ENCODE peak calls at places on chromosomes 4 and X, in six cellular contexts. U is upper lobe of left lung, P is heart right ventricle, V is brain microvascular endothelial cell, Z is HepG2, L is tibial artery. M is an unnamed sample.

GRCh38 chrX:106615041-106615440 is 3.3 kb downstream of the RADX start:
- DNase-seq in V (no peak), U (no peak), P (no peak), L (no peak), Z (no peak), M (no peak)

GRCh38 chr4:102825261-102826071 is 1.9 kb downstream of the UBE2D3 start:
- DNase-seq in P (no peak), Z (peak; percentile 66), U (no peak), L (peak; percentile 51), V (peak; percentile 56), M (no peak)

GRCh38 chr4:1792158-1792831 is 798 bp upstream of the FGFR3 start:
- DNase-seq in L (no peak), U (peak; percentile 85), Z (no peak), P (no peak), V (no peak), M (no peak)

GRCh38 chr4:84852081-84852480 is 114.4 kb downstream of the WDFY3 start:
- DNase-seq in Z (no peak), V (no peak), L (no peak), P (no peak), U (no peak), M (no peak)

GRCh38 chr4:39178706-39179105 is 3.6 kb upstream of the WDR19 start:
- DNase-seq in U (no peak), Z (no peak), L (no peak), P (no peak), V (no peak), M (no peak)

GRCh38 chr4:144338148-144338547 is 197.6 kb upstream of the GYPA start:
- DNase-seq in P (no peak), U (no peak), Z (no peak), L (no peak), V (no peak), M (no peak)

GRCh38 chr4:78764498-78764961 is 11.6 kb upstream of the BMP2K start:
- DNase-seq in U (no peak), Z (no peak), L (no peak), P (no peak), V (peak; percentile 81), M (no peak)

GRCh38 chrX:152573866-152574265 is 63.8 kb upstream of the GABRQ start:
- DNase-seq in U (no peak), P (no peak), L (no peak), Z (no peak), V (no peak), M (no peak)

GRCh38 chr4:37993806-37994205 is 33.6 kb downstream of the PTTG2 start:
- DNase-seq in U (peak; percentile 41), L (no peak), V (no peak), P (no peak), Z (no peak), M (no peak)

GRCh38 chr4:89803036-89803435 is 33.9 kb downstream of the SNCA start:
- DNase-seq in U (no peak), L (no peak), V (no peak), Z (no peak), P (no peak), M (no peak)

GRCh38 chr4:89797117-89797516 is 39.8 kb downstream of the SNCA start:
- DNase-seq in Z (no peak), V (peak; percentile 72), P (no peak), U (no peak), L (no peak), M (no peak)

GRCh38 chr4:89800527-89801103 is 36.3 kb downstream of the SNCA start:
- DNase-seq in P (no peak), Z (no peak), U (no peak), L (no peak), V (peak; percentile 24), M (no peak)

GRCh38 chr4:89799071-89799470 is 37.9 kb downstream of the SNCA start:
- DNase-seq in Z (no peak), V (no peak), U (no peak), L (no peak), P (no peak), M (no peak)

DNA sequence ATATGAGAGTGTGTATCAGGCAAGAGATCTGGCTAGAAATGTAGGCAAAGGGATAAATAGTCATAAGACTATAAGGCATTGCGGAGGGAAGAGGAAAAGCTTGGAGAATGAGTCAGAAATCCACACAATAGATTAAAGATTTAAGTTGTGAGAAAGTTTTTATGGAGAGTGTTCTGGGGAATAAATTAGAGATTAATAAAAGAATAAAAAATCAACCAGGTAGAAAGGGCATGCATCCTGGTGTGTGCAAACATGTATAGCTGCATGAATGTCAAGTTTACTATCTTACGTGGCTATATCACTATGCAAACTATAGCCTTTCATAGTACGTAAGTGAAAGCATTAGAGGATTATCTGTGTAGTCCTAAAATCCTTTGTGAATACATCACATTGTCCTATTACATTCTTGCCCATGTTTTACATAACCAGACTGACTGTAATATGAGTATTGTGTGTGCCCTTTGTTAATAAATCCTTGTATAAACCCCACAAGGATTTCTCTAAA is 36.9 kb downstream of the SNCA start:
- DNase-seq in P (no peak), Z (no peak), V (peak; percentile 38), U (no peak), L (no peak), M (no peak)
- H3K27ac ChIP-seq in P (no peak overlapping the region), Z (no peak overlapping the region), V (peak overlapping the region; percentile 65), U (no peak overlapping the region), L (no peak overlapping the region), M (no peak overlapping the region)

GRCh38 chr4:52977252-52977651 is 115.1 kb downstream of the RASL11B start:
- DNase-seq in V (no peak), Z (no peak), P (no peak), U (no peak), L (no peak), M (no peak)
- H3K4me3 ChIP-seq in V (no peak overlapping the region), Z (no peak overlapping the region), P (no peak overlapping the region), U (no peak overlapping the region), L (no peak overlapping the region), M (no peak overlapping the region)

DNA sequence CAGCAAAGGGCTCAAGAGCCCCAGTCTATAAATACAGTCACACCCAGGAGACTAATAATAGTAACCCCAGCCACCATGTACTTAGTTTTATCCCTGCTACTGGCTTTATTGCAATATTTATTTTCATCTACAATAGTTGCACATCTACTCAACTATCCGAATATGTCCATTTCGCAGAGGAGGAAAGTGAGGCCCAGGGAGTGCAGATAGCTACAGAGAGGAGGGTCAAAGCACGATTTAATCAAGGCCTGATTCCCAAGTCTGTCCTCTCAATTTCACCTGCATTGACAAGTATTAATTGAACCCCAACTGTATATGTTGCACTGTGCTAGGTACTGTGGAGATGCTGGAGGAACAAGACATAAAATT is 4.0 kb upstream of the PLP2 start:
- DNase-seq in U (no peak), V (no peak), Z (no peak), P (no peak), L (no peak), M (no peak)
- H3K27ac ChIP-seq in U (peak overlapping the region; percentile 91), V (peak overlapping the region; percentile 70), Z (no peak overlapping the region), P (peak overlapping the region; percentile 88), L (peak overlapping the region; percentile 90), M (peak overlapping the region; percentile 98)

DNA sequence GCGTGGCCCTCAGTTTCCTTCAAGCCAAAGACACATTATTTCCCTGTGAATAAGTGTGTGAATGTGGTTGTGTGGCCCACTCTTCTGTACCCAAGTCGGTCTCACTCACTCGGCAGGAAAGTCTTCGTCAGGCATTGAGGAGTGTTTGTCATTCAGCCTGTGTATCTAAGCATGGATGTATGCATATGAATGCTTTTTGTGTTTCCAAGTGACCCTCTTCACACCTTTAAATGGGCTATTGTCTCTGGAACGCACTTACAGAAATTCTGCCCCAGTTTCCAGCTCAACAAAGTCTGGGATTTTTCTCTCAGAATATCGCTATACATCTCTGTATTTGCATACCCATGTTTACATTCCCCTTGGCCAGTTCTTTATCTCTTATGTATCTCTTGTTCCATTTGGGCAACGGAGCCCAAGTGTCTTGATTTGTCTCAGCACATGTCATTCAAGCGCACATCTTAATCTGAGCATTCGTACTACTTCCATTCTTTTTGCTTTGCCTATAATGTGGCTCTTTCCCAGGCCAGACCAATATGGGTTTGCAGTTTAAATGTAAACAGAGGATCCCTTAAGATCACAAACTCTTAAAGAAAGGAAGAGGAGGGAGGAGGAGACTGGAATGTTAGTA is 4.8 kb downstream of the BCOR start:
- DNase-seq in P (no peak), V (no peak), U (no peak), L (no peak), Z (no peak), M (no peak)
- H3K4me3 ChIP-seq in P (no peak overlapping the region), V (no peak overlapping the region), U (no peak overlapping the region), L (no peak overlapping the region), Z (no peak overlapping the region), M (no peak overlapping the region)

M was measured in coronary artery.